ENCODE peak calls at places on chromosomes 3 and 15, in seven cellular contexts. Y is sigmoid colon; L is CD8-positive, alpha-beta T cell; C is WERI-Rb-1; A is PC-3; M is body of pancreas; G is endothelial cell of umbilical vein. Z is an unnamed sample.

GRCh38 chr3:111617406-111617805 is 22.3 kb upstream of the ZBED2 start:
- DNase-seq in Y (no peak), L (no peak), C (no peak), A (no peak), M (no peak), G (no peak), Z (no peak)

GRCh38 chr3:45024601-45025262 is 1.4 kb upstream of the CLEC3B start:
- DNase-seq in Y (no peak), L (no peak), C (no peak), A (no peak), M (peak; percentile 38), G (peak; percentile 46), Z (no peak)

GRCh38 chr3:62178032-62178431 is 195.3 kb downstream of the FEZF2 start:
- DNase-seq in Y (no peak), L (no peak), C (no peak), A (no peak), M (no peak), G (no peak), Z (no peak)

GRCh38 chr15:51731549-51732267 is 5.7 kb downstream of the LYSMD2 start:
- DNase-seq in Y (no peak), L (peak; percentile 39), C (no peak), A (no peak), M (peak; percentile 57), G (no peak), Z (no peak)

GRCh38 chr15:70794596-70795310 is 31.4 kb upstream of the UACA start:
- DNase-seq in Y (no peak), L (no peak), C (no peak), A (no peak), M (no peak), G (no peak), Z (no peak)

GRCh38 chr3:29668728-29669127 is 387.9 kb downstream of the RBMS3 start:
- DNase-seq in Y (no peak), L (no peak), C (no peak), A (no peak), M (no peak), G (no peak), Z (no peak)

GRCh38 chr3:5428607-5429516 is 241.4 kb downstream of the EDEM1 start:
- DNase-seq in Y (no peak), L (no peak), C (no peak), A (peak; percentile 21), M (no peak), G (no peak), Z (no peak)

GRCh38 chr3:53149699-53150098 is 11.3 kb upstream of the PRKCD start:
- DNase-seq in Y (no peak), L (no peak), C (no peak), A (no peak), M (no peak), G (no peak), Z (no peak)

GRCh38 chr3:139906441-139906840 is 28.5 kb upstream of the CLSTN2 start:
- DNase-seq in Y (no peak), L (no peak), C (no peak), A (peak; percentile 30), M (no peak), G (no peak), Z (no peak)

GRCh38 chr3:37227870-37228549 is 53.6 kb upstream of the LRRFIP2 start:
- DNase-seq in Y (no peak), L (no peak), C (no peak), A (no peak), M (peak; percentile 21), G (no peak), Z (no peak)

GRCh38 chr15:67067930-67068542 is 2.6 kb downstream of the SMAD3 start:
- DNase-seq in Y (no peak), L (no peak), C (no peak), A (no peak), M (no peak), G (peak; percentile 47), Z (no peak)

GRCh38 chr3:41117398-41117870 is 81.9 kb upstream of the CTNNB1 start:
- DNase-seq in Y (peak; percentile 90), L (peak; percentile 83), C (no peak), A (peak; percentile 96), M (peak; percentile 90), G (peak; percentile 89), Z (peak; percentile 64)

GRCh38 chr3:193730498-193730897 is 137.5 kb downstream of the OPA1 start:
- DNase-seq in Y (no peak), L (no peak), C (no peak), A (no peak), M (no peak), G (no peak), Z (no peak)

GRCh38 chr3:184154909-184155643 is at the start of gene DVL3:
- DNase-seq in Y (peak; percentile 81), L (peak; percentile 43), C (peak; percentile 72), A (peak; percentile 64), M (peak; percentile 81), G (peak; percentile 40), Z (peak; percentile 26)

GRCh38 chr15:41332788-41333527 is at the start of gene NUSAP1:
- DNase-seq in Y (no peak), L (no peak), C (no peak), A (no peak), M (no peak), G (no peak), Z (no peak)

GRCh38 chr3:64340636-64341240 is 115.5 kb upstream of the PRICKLE2 start:
- DNase-seq in Y (no peak), L (no peak), C (no peak), A (no peak), M (no peak), G (no peak), Z (no peak)

GRCh38 chr15:87736401-87736800 is 520.1 kb downstream of the NTRK3 start:
- DNase-seq in Y (no peak), L (no peak), C (no peak), A (no peak), M (no peak), G (no peak), Z (no peak)

GRCh38 chr3:44948239-44948638 is 27.7 kb downstream of the ZDHHC3 start:
- DNase-seq in Y (no peak), L (no peak), C (no peak), A (no peak), M (no peak), G (no peak), Z (no peak)

GRCh38 chr15:77224352-77224751 is 153.4 kb upstream of the TSPAN3 start:
- DNase-seq in Y (no peak), L (no peak), C (no peak), A (no peak), M (no peak), G (peak; percentile 72), Z (no peak)

GRCh38 chr3:45140392-45140791 is 5.8 kb downstream of the CDCP1 start:
- DNase-seq in Y (no peak), L (no peak), C (no peak), A (peak; percentile 86), M (peak; percentile 47), G (no peak), Z (no peak)

GRCh38 chr3:78244136-78244535 is 1204.2 kb downstream of the ROBO2 start:
- DNase-seq in Y (no peak), L (no peak), C (no peak), A (no peak), M (no peak), G (no peak), Z (no peak)

GRCh38 chr15:101250331-101250730 is 1.5 kb downstream of the CHSY1 start:
- DNase-seq in Y (no peak), L (no peak), C (no peak), A (peak; percentile 62), M (no peak), G (peak; percentile 72), Z (no peak)

GRCh38 chr3:54899273-54899672 is 28.6 kb downstream of the LRTM1 start:
- DNase-seq in Y (no peak), L (no peak), C (no peak), A (peak; percentile 48), M (no peak), G (no peak), Z (no peak)

GRCh38 chr15:101445562-101446526 is 43.7 kb downstream of the PCSK6 start:
- DNase-seq in Y (peak; percentile 71), L (no peak), C (no peak), A (peak; percentile 84), M (no peak), G (peak; percentile 92), Z (no peak)

GRCh38 chr3:42216820-42217416 is 49.1 kb downstream of the CCK start:
- DNase-seq in Y (no peak), L (peak; percentile 32), C (no peak), A (no peak), M (no peak), G (no peak), Z (no peak)

GRCh38 chr3:43309372-43310305 is 23.3 kb downstream of the SNRK start:
- DNase-seq in Y (no peak), L (no peak), C (no peak), A (no peak), M (no peak), G (no peak), Z (no peak)

GRCh38 chr3:151816091-151816604 is 2.2 kb downstream of the AADAC start:
- DNase-seq in Y (no peak), L (no peak), C (no peak), A (peak; percentile 87), M (peak; percentile 41), G (peak; percentile 12), Z (no peak)

GRCh38 chr3:170259853-170260386 is 37.7 kb downstream of the PRKCI start:
- DNase-seq in Y (no peak), L (no peak), C (no peak), A (no peak), M (no peak), G (no peak), Z (no peak)

GRCh38 chr3:146117406-146118285 is 43.3 kb downstream of the PLOD2 start:
- DNase-seq in Y (no peak), L (no peak), C (no peak), A (peak; percentile 27), M (no peak), G (no peak), Z (no peak)

GRCh38 chr15:22232675-22233074 is 152.3 kb downstream of the OR4M2 start:
- DNase-seq in Y (no peak), L (no peak), C (no peak), A (no peak), M (no peak), G (no peak), Z (no peak)
- H3K9me3 ChIP-seq in Y (no peaks in the 10 kb centered on the region), L (no peaks in the 10 kb centered on the region), C (no peaks in the 10 kb centered on the region), A (peaks cover 41% of the 10 kb centered on the region), M (no peaks in the 10 kb centered on the region), G (peaks cover 24% of the 10 kb centered on the region), Z (no peaks in the 10 kb centered on the region)

GRCh38 chr15:25093455-25094029 is 138.8 kb downstream of the SNRPN start:
- DNase-seq in Y (no peak), L (no peak), C (no peak), A (no peak), M (no peak), G (no peak), Z (no peak)
- H3K9me3 ChIP-seq in Y (peaks cover 57% of the 10 kb centered on the region), L (peaks cover 31% of the 10 kb centered on the region), C (no peaks in the 10 kb centered on the region), A (peaks cover 15% of the 10 kb centered on the region), M (no peaks in the 10 kb centered on the region), G (no peaks in the 10 kb centered on the region), Z (peaks cover 31% of the 10 kb centered on the region)

GRCh38 chr3:149833241-149833640 is 20.2 kb downstream of the RNF13 start:
- DNase-seq in Y (no peak), L (no peak), C (no peak), A (no peak), M (no peak), G (peak; percentile 2), Z (no peak)
- H3K9me3 ChIP-seq in Y (peaks cover 7% of the 10 kb centered on the region), L (peaks cover 7% of the 10 kb centered on the region), C (peaks cover 8% of the 10 kb centered on the region), A (peaks cover 39% of the 10 kb centered on the region), M (no peaks in the 10 kb centered on the region), G (no peaks in the 10 kb centered on the region), Z (peaks cover 4% of the 10 kb centered on the region)

GRCh38 chr15:43360821-43361220 is 10.0 kb downstream of the ZSCAN29 start:
- DNase-seq in Y (no peak), L (no peak), C (no peak), A (no peak), M (no peak), G (no peak), Z (no peak)
- H3K9me3 ChIP-seq in Y (peaks cover 22% of the 10 kb centered on the region), L (peaks cover 23% of the 10 kb centered on the region), C (peaks cover 21% of the 10 kb centered on the region), A (peaks cover 21% of the 10 kb centered on the region), M (no peaks in the 10 kb centered on the region), G (peaks cover 12% of the 10 kb centered on the region), Z (peaks cover 31% of the 10 kb centered on the region)

GRCh38 chr3:31357451-31357850 is 175.3 kb upstream of the STT3B start:
- DNase-seq in Y (no peak), L (no peak), C (no peak), A (no peak), M (no peak), G (no peak), Z (no peak)
- H3K9me3 ChIP-seq in Y (no peaks in the 10 kb centered on the region), L (no peaks in the 10 kb centered on the region), C (no peaks in the 10 kb centered on the region), A (no peaks in the 10 kb centered on the region), M (no peaks in the 10 kb centered on the region), G (no peaks in the 10 kb centered on the region), Z (no peaks in the 10 kb centered on the region)

Z was measured in T-helper 17 cell.